ENCODE peak calls at places on chromosomes 5 and 9, in five cellular contexts. W is stomach, J is GM23248, A is HCT116, D is lower lobe of right lung. C is an unnamed sample.

GRCh38 chr5:82106207-82106606 is 134.4 kb downstream of the ATG10 start:
- DNase-seq in W (no peak), J (peak; percentile 53), A (no peak), D (no peak), C (no peak)

GRCh38 chr9:131994364-131995110 is 85.1 kb downstream of the MED27 start:
- DNase-seq in W (no peak), J (no peak), A (no peak), D (no peak), C (no peak)

GRCh38 chr9:125091121-125091520 is 52.2 kb downstream of the SCAI start:
- DNase-seq in W (no peak), J (no peak), A (no peak), D (no peak), C (no peak)

GRCh38 chr9:71916834-71917534 is 5.5 kb downstream of the C9orf85 start:
- DNase-seq in W (no peak), J (no peak), A (no peak), D (no peak), C (no peak)

GRCh38 chr5:110054240-110054639 is 364.5 kb downstream of the MAN2A1 start:
- DNase-seq in W (peak; percentile 28), J (peak; percentile 34), A (peak; percentile 1), D (no peak), C (peak; percentile 45)

GRCh38 chr5:138459311-138459710 is 6.0 kb upstream of the EGR1 start:
- DNase-seq in W (peak; percentile 43), J (no peak), A (no peak), D (peak; percentile 59), C (no peak)

GRCh38 chr9:134769084-134769455 is 111.5 kb upstream of the FCN2 start:
- DNase-seq in W (no peak), J (peak; percentile 84), A (no peak), D (no peak), C (no peak)

GRCh38 chr5:112186401-112186990 is 232.6 kb downstream of the EPB41L4A start:
- DNase-seq in W (no peak), J (peak; percentile 68), A (peak; percentile 53), D (no peak), C (no peak)

GRCh38 chr5:137075163-137075970 is 423.8 kb downstream of the SPOCK1 start:
- DNase-seq in W (peak; percentile 87), J (peak; percentile 38), A (peak; percentile 69), D (peak; percentile 74), C (peak; percentile 44)

GRCh38 chr9:74122661-74123060 is 374.5 kb upstream of the RORB start:
- DNase-seq in W (no peak), J (no peak), A (no peak), D (no peak), C (no peak)

GRCh38 chr5:87300744-87301143 is 33.1 kb downstream of the RASA1 start:
- DNase-seq in W (no peak), J (peak; percentile 98), A (peak; percentile 81), D (no peak), C (peak; percentile 91)

GRCh38 chr5:146291421-146292074 is 47.1 kb upstream of the POU4F3 start:
- DNase-seq in W (no peak), J (peak; percentile 65), A (peak; percentile 23), D (no peak), C (no peak)

GRCh38 chr5:63245271-63245670 is 666.7 kb downstream of the LRRC70 start:
- DNase-seq in W (no peak), J (peak; percentile 70), A (no peak), D (no peak), C (no peak)

GRCh38 chr5:93595420-93596136 is 12.6 kb downstream of the NR2F1 start:
- DNase-seq in W (no peak), J (no peak), A (no peak), D (no peak), C (no peak)

GRCh38 chr5:93594591-93595419 is 11.8 kb downstream of the NR2F1 start:
- DNase-seq in W (no peak), J (no peak), A (no peak), D (no peak), C (no peak)

GRCh38 chr5:93596310-93596675 is 13.3 kb downstream of the NR2F1 start:
- DNase-seq in W (no peak), J (no peak), A (no peak), D (no peak), C (no peak)

GRCh38 chr5:93598141-93598996 is 15.3 kb downstream of the NR2F1 start:
- DNase-seq in W (no peak), J (no peak), A (no peak), D (no peak), C (no peak)

GRCh38 chr5:93596676-93597441 is 13.8 kb downstream of the NR2F1 start:
- DNase-seq in W (peak; percentile 43), J (no peak), A (peak; percentile 51), D (peak; percentile 69), C (no peak)
- H3K27me3 ChIP-seq in W (no peaks in the 10 kb centered on the region), J (peaks cover 13% of the 10 kb centered on the region), A (no peaks in the 10 kb centered on the region), D (peaks cover 93% of the 10 kb centered on the region), C (no peaks in the 10 kb centered on the region)

GRCh38 chr5:143397302-143398052 is 6.0 kb downstream of the NR3C1 start:
- DNase-seq in W (no peak), J (no peak), A (no peak), D (no peak), C (no peak)

GRCh38 chr5:143396353-143396940 is 7.0 kb downstream of the NR3C1 start:
- DNase-seq in W (no peak), J (no peak), A (no peak), D (no peak), C (no peak)

GRCh38 chr5:143393516-143393915 is 10.0 kb downstream of the NR3C1 start:
- DNase-seq in W (no peak), J (no peak), A (no peak), D (no peak), C (no peak)

GRCh38 chr5:143398053-143398355 is 5.5 kb downstream of the NR3C1 start:
- DNase-seq in W (no peak), J (no peak), A (no peak), D (no peak), C (no peak)

DNA sequence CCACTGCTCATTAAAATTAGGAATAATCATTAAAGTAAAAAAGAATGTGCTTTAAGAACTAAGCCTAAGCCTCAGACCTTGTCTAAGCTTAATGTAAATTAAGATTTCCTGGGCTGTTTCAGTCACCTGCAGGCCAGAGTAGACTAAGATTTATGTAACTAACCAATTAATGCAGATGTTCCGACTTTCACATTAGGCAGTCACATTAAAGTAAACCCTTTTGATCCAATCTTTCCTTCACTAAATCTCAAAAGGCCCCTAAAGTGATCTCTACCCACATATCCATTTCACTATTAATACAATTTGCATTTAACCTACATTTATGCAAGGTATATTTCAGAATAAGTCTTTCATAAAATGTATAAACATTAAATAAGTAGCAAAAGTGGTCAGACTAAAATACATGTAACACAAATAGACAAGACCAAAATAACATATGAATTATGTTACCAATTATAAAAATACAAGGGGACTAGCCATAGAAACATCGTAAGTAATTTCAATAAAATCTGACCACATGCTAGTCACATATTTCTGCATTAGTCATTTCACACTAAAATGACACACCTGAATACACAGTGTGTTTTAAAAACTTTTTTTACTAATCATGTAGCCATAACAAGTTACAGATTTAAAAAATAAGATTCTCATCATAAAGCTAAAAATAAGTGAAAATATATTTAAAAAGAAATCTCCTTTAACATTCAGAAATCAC is 7.7 kb downstream of the NR3C1 start:
- DNase-seq in W (no peak), J (peak; percentile 38), A (no peak), D (no peak), C (no peak)
- H3K27me3 ChIP-seq in W (no peaks in the 10 kb centered on the region), J (no peaks in the 10 kb centered on the region), A (no peaks in the 10 kb centered on the region), D (no peaks in the 10 kb centered on the region), C (no peaks in the 10 kb centered on the region)

GRCh38 chr9:959105-959504 is 17.4 kb upstream of the DMRT3 start:
- DNase-seq in W (no peak), J (no peak), A (no peak), D (no peak), C (no peak)
- H3K27me3 ChIP-seq in W (no peaks in the 10 kb centered on the region), J (peaks cover 22% of the 10 kb centered on the region), A (peaks cover 20% of the 10 kb centered on the region), D (peaks cover 73% of the 10 kb centered on the region), C (no peaks in the 10 kb centered on the region)

GRCh38 chr9:95516221-95516735 is 493 bp downstream of the PTCH1 start:
- DNase-seq in W (no peak), J (peak; percentile 53), A (no peak), D (no peak), C (no peak)

GRCh38 chr9:95517559-95517933 is 775 bp upstream of the PTCH1 start:
- DNase-seq in W (no peak), J (no peak), A (no peak), D (no peak), C (no peak)

GRCh38 chr9:95518026-95518425 is 1.3 kb upstream of the PTCH1 start:
- DNase-seq in W (no peak), J (no peak), A (no peak), D (no peak), C (no peak)

GRCh38 chr9:95515272-95516113 is 1.3 kb downstream of the PTCH1 start:
- DNase-seq in W (no peak), J (peak; percentile 35), A (no peak), D (no peak), C (peak; percentile 42)

GRCh38 chr9:95516736-95517558 is at the start of gene PTCH1:
- DNase-seq in W (peak; percentile 60), J (peak; percentile 75), A (no peak), D (peak; percentile 58), C (peak; percentile 49)
- H3K27me3 ChIP-seq in W (no peaks in the 10 kb centered on the region), J (peaks cover 8% of the 10 kb centered on the region), A (no peaks in the 10 kb centered on the region), D (peaks cover 18% of the 10 kb centered on the region), C (no peaks in the 10 kb centered on the region)

DNA sequence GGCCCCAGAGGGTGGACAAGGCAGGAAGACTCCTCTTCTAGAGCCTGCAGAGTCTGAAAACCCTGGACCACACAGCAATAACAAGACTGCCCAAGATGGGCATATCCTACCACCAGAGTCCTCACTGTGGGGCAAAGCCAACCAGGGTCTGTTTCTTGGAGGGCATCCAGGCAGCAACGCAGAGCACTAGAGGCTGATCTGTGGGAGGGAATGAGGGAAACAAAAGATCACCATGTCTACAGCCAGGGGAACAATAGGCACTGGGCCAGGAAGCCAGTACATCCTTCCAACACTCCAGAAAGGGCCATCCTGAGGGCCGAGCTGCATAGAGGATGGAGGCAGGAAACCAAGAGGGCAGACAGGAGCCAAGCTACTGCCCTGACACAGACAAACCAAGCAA is 416.0 kb upstream of the IRX4 start:
- DNase-seq in W (no peak), J (no peak), A (no peak), D (no peak), C (no peak)
- H3K27me3 ChIP-seq in W (no peaks in the 10 kb centered on the region), J (no peaks in the 10 kb centered on the region), A (no peaks in the 10 kb centered on the region), D (peaks cover 3% of the 10 kb centered on the region), C (peaks cover 2% of the 10 kb centered on the region)

GRCh38 chr9:68672625-68673024 is 32.4 kb upstream of the PIP5K1B start:
- DNase-seq in W (no peak), J (no peak), A (no peak), D (no peak), C (no peak)
- H3K27me3 ChIP-seq in W (no peaks in the 10 kb centered on the region), J (no peaks in the 10 kb centered on the region), A (peaks cover 32% of the 10 kb centered on the region), D (peaks cover 5% of the 10 kb centered on the region), C (no peaks in the 10 kb centered on the region)